ENCODE peak calls at places on chromosomes 2 and 18, in nine cellular contexts. A is fibroblast of the conjunctiva; J is nephron progenitor cell; I is NCI-H2081 treated with DMSO at 0.1 percent for 48 hours; V is foreskin keratinocyte; C is stomach; H is activated T-helper 1 cell treated with anti-CD3 and anti-CD28 coated beads, Interleukin-12 subunit alpha, Interleukin-12 subunit beta, Interleukin-2, Interleukin-4 antibody, amounts not matched to agents 30 ng/mL and 10 ng/mL and 1 ng/mL, durations not matched to agents 14 hours and 24 hours and 36 hours; Y is HEK293T; R is spleen. D is an unnamed sample.

GRCh38 chr2:130764035-130764820 is 8.9 kb downstream of the AMER3 start:
- DNase-seq in R (peak; percentile 64), H (no peak), Y (no peak), J (no peak), A (no peak), V (no peak), I (no peak), C (no peak), D (no peak)

GRCh38 chr2:53077413-53077812 is 690.2 kb upstream of the CHAC2 start:
- DNase-seq in I (no peak), V (no peak), A (no peak), H (no peak), R (no peak), Y (no peak), J (no peak), C (no peak), D (no peak)

GRCh38 chr2:217077841-217078407 is 218.1 kb upstream of the TNP1 start:
- DNase-seq in R (no peak), C (no peak), Y (no peak), I (no peak), V (peak; percentile 36), H (no peak), A (no peak), J (no peak), D (no peak)

GRCh38 chr18:68714356-68714706 is 577 bp downstream of the TMX3 start:
- DNase-seq in R (no peak), V (no peak), A (no peak), Y (peak; percentile 11), I (no peak), J (peak; percentile 37), H (peak; percentile 7), C (no peak), D (peak; percentile 12)

GRCh38 chr2:196242131-196242620 is 70.8 kb upstream of the STK17B start:
- DNase-seq in R (peak; percentile 80), I (no peak), V (peak; percentile 81), H (peak; percentile 26), A (no peak), J (no peak), Y (no peak), C (no peak), D (no peak)

GRCh38 chr2:234826676-234827075 is 125.1 kb upstream of the SH3BP4 start:
- DNase-seq in I (no peak), C (no peak), V (no peak), Y (no peak), R (no peak), A (no peak), J (no peak), H (no peak), D (no peak)

GRCh38 chr2:15762449-15762848 is 170.8 kb downstream of the DDX1 start:
- DNase-seq in R (no peak), Y (no peak), C (no peak), I (no peak), V (no peak), H (no peak), A (no peak), J (no peak), D (no peak)

GRCh38 chr18:35444636-35445035 is 53.1 kb downstream of the INO80C start:
- DNase-seq in J (no peak), R (no peak), Y (no peak), H (no peak), C (no peak), I (no peak), A (no peak), V (no peak), D (no peak)

GRCh38 chr2:212548459-212548815 is 9.8 kb upstream of the ERBB4 start:
- DNase-seq in A (peak; percentile 16), C (no peak), Y (peak; percentile 12), I (no peak), R (no peak), H (no peak), V (peak; percentile 22), J (no peak), D (no peak)

GRCh38 chr2:38892819-38893218 is 3.1 kb downstream of the ARHGEF33 start:
- DNase-seq in A (no peak), V (peak; percentile 23), I (no peak), Y (no peak), J (no peak), H (no peak), C (no peak), R (no peak), D (no peak)

GRCh38 chr2:127094509-127095366 is 12.2 kb downstream of the BIN1 start:
- DNase-seq in H (no peak), Y (peak; percentile 34), A (no peak), J (peak; percentile 50), I (no peak), C (peak; percentile 81), V (no peak), R (peak; percentile 89), D (peak; percentile 48)

GRCh38 chr2:212539145-212539880 is 711 bp upstream of the ERBB4 start:
- DNase-seq in R (peak; percentile 50), I (no peak), Y (peak; percentile 42), J (peak; percentile 26), V (peak; percentile 10), A (no peak), H (no peak), C (peak; percentile 35), D (no peak)

D was measured in LoVo.